ENCODE peak calls at places on chromosomes 13 and 19, in ten cellular contexts. One of them, this sample, is unnamed.
A peak's percentile ranks its signal among the peaks of the same experiment; 100 is the strongest.

GRCh38 chr13:113916330-113916815 is 52.5 kb upstream of the GAS6 start:
- DNase-seq in GM04503: no peak
- DNase-seq in fibroblast of gingiva: peak; percentile 89
- DNase-seq in EH: peak; percentile 47
- DNase-seq in AG08395: no peak
- DNase-seq in GDM1: no peak
- DNase-seq in activated gamma-delta T cell treated with Interleukin-2 at 50 U/mL for 16 hours: no peak
- DNase-seq in lower lobe of right lung: no peak
- DNase-seq in HAP-1: no peak
- DNase-seq in natural killer cell: no peak
- DNase-seq in this sample: no peak

GRCh38 chr13:83024955-83025594 is 857.2 kb downstream of the SLITRK1 start:
- DNase-seq in lower lobe of right lung: no peak
- DNase-seq in natural killer cell: no peak
- DNase-seq in HAP-1: no peak
- DNase-seq in AG08395: no peak
- DNase-seq in GDM1: no peak
- DNase-seq in activated gamma-delta T cell treated with Interleukin-2 at 50 U/mL for 16 hours: no peak
- DNase-seq in EH: peak; percentile 44
- DNase-seq in GM04503: no peak
- DNase-seq in fibroblast of gingiva: no peak
- DNase-seq in this sample: no peak

GRCh38 chr19:3450796-3451411 is 29.4 kb downstream of the SMIM24 start:
- DNase-seq in GM04503: peak; percentile 98
- DNase-seq in fibroblast of gingiva: peak; percentile 99
- DNase-seq in GDM1: no peak
- DNase-seq in HAP-1: no peak
- DNase-seq in activated gamma-delta T cell treated with Interleukin-2 at 50 U/mL for 16 hours: no peak
- DNase-seq in natural killer cell: no peak
- DNase-seq in lower lobe of right lung: peak; percentile 70
- DNase-seq in AG08395: peak; percentile 91
- DNase-seq in EH: peak; percentile 100
- DNase-seq in this sample: peak; percentile 94

GRCh38 chr19:6239401-6239844 is 40.4 kb downstream of the MLLT1 start:
- DNase-seq in AG08395: peak; percentile 66
- DNase-seq in HAP-1: no peak
- DNase-seq in EH: no peak
- DNase-seq in GDM1: no peak
- DNase-seq in natural killer cell: no peak
- DNase-seq in fibroblast of gingiva: peak; percentile 31
- DNase-seq in lower lobe of right lung: no peak
- DNase-seq in activated gamma-delta T cell treated with Interleukin-2 at 50 U/mL for 16 hours: no peak
- DNase-seq in GM04503: no peak
- DNase-seq in this sample: peak; percentile 82

GRCh38 chr19:39918183-39918651 is 16.2 kb downstream of the FCGBP start:
- DNase-seq in GDM1: no peak
- DNase-seq in HAP-1: no peak
- DNase-seq in lower lobe of right lung: no peak
- DNase-seq in activated gamma-delta T cell treated with Interleukin-2 at 50 U/mL for 16 hours: no peak
- DNase-seq in AG08395: no peak
- DNase-seq in EH: no peak
- DNase-seq in GM04503: no peak
- DNase-seq in fibroblast of gingiva: no peak
- DNase-seq in natural killer cell: no peak
- DNase-seq in this sample: no peak

GRCh38 chr19:54727562-54727961 is 3.3 kb downstream of the KIR3DL3 start:
- DNase-seq in HAP-1: no peak
- DNase-seq in GDM1: no peak
- DNase-seq in AG08395: no peak
- DNase-seq in EH: no peak
- DNase-seq in fibroblast of gingiva: no peak
- DNase-seq in GM04503: no peak
- DNase-seq in natural killer cell: no peak
- DNase-seq in lower lobe of right lung: no peak
- DNase-seq in activated gamma-delta T cell treated with Interleukin-2 at 50 U/mL for 16 hours: no peak
- DNase-seq in this sample: no peak

GRCh38 chr13:64041296-64041695 is 2625.6 kb upstream of the PCDH20 start:
- DNase-seq in fibroblast of gingiva: no peak
- DNase-seq in lower lobe of right lung: no peak
- DNase-seq in HAP-1: no peak
- DNase-seq in AG08395: no peak
- DNase-seq in GDM1: no peak
- DNase-seq in natural killer cell: no peak
- DNase-seq in GM04503: no peak
- DNase-seq in activated gamma-delta T cell treated with Interleukin-2 at 50 U/mL for 16 hours: no peak
- DNase-seq in EH: no peak
- DNase-seq in this sample: no peak

GRCh38 chr13:113585828-113586355 is 1.3 kb downstream of the TFDP1 start:
- DNase-seq in activated gamma-delta T cell treated with Interleukin-2 at 50 U/mL for 16 hours: no peak
- DNase-seq in GDM1: no peak
- DNase-seq in HAP-1: no peak
- DNase-seq in AG08395: no peak
- DNase-seq in EH: no peak
- DNase-seq in fibroblast of gingiva: no peak
- DNase-seq in lower lobe of right lung: peak; percentile 44
- DNase-seq in natural killer cell: no peak
- DNase-seq in GM04503: no peak
- DNase-seq in this sample: peak; percentile 30

GRCh38 chr19:17303167-17303939 is at the start of gene ABHD8:
- DNase-seq in activated gamma-delta T cell treated with Interleukin-2 at 50 U/mL for 16 hours: peak; percentile 92
- DNase-seq in EH: peak; percentile 92
- DNase-seq in natural killer cell: peak; percentile 95
- DNase-seq in AG08395: peak; percentile 98
- DNase-seq in lower lobe of right lung: peak; percentile 95
- DNase-seq in HAP-1: peak; percentile 84
- DNase-seq in GDM1: peak; percentile 90
- DNase-seq in GM04503: peak; percentile 46
- DNase-seq in fibroblast of gingiva: peak; percentile 94
- DNase-seq in this sample: peak; percentile 98

GRCh38 chr19:47523473-47523872 is 8.6 kb upstream of the NAPA start:
- DNase-seq in GDM1: no peak
- DNase-seq in fibroblast of gingiva: no peak
- DNase-seq in lower lobe of right lung: no peak
- DNase-seq in HAP-1: no peak
- DNase-seq in activated gamma-delta T cell treated with Interleukin-2 at 50 U/mL for 16 hours: no peak
- DNase-seq in GM04503: no peak
- DNase-seq in natural killer cell: no peak
- DNase-seq in EH: no peak
- DNase-seq in AG08395: no peak
- DNase-seq in this sample: no peak

GRCh38 chr19:32581704-32582164 is 744 bp downstream of the PDCD5 start:
- DNase-seq in GM04503: no peak
- DNase-seq in lower lobe of right lung: peak; percentile 49
- DNase-seq in HAP-1: no peak
- DNase-seq in natural killer cell: no peak
- DNase-seq in GDM1: no peak
- DNase-seq in EH: peak; percentile 53
- DNase-seq in fibroblast of gingiva: peak; percentile 42
- DNase-seq in AG08395: peak; percentile 11
- DNase-seq in activated gamma-delta T cell treated with Interleukin-2 at 50 U/mL for 16 hours: no peak
- DNase-seq in this sample: no peak

GRCh38 chr13:95258619-95259194 is 42.5 kb downstream of the ABCC4 start:
- DNase-seq in HAP-1: no peak
- DNase-seq in lower lobe of right lung: no peak
- DNase-seq in EH: no peak
- DNase-seq in fibroblast of gingiva: no peak
- DNase-seq in GDM1: no peak
- DNase-seq in activated gamma-delta T cell treated with Interleukin-2 at 50 U/mL for 16 hours: no peak
- DNase-seq in natural killer cell: no peak
- DNase-seq in GM04503: no peak
- DNase-seq in AG08395: no peak
- DNase-seq in this sample: no peak

GRCh38 chr19:2443116-2443784 is 13.5 kb downstream of the LMNB2 start:
- DNase-seq in activated gamma-delta T cell treated with Interleukin-2 at 50 U/mL for 16 hours: no peak
- DNase-seq in AG08395: no peak
- DNase-seq in EH: no peak
- DNase-seq in GM04503: no peak
- DNase-seq in GDM1: no peak
- DNase-seq in fibroblast of gingiva: no peak
- DNase-seq in lower lobe of right lung: no peak
- DNase-seq in HAP-1: no peak
- DNase-seq in natural killer cell: no peak
- DNase-seq in this sample: no peak

GRCh38 chr13:76720827-76721226 is 165.4 kb downstream of the KCTD12 start:
- DNase-seq in natural killer cell: no peak
- DNase-seq in AG08395: no peak
- DNase-seq in GM04503: no peak
- DNase-seq in fibroblast of gingiva: no peak
- DNase-seq in GDM1: peak; percentile 16
- DNase-seq in lower lobe of right lung: no peak
- DNase-seq in activated gamma-delta T cell treated with Interleukin-2 at 50 U/mL for 16 hours: no peak
- DNase-seq in EH: no peak
- DNase-seq in HAP-1: no peak
- DNase-seq in this sample: no peak

GRCh38 chr19:10760268-10760944 is 42.5 kb downstream of the DNM2 start:
- DNase-seq in activated gamma-delta T cell treated with Interleukin-2 at 50 U/mL for 16 hours: peak; percentile 18
- DNase-seq in GDM1: no peak
- DNase-seq in fibroblast of gingiva: no peak
- DNase-seq in HAP-1: no peak
- DNase-seq in GM04503: no peak
- DNase-seq in natural killer cell: peak; percentile 33
- DNase-seq in lower lobe of right lung: no peak
- DNase-seq in AG08395: peak; percentile 26
- DNase-seq in EH: peak; percentile 47
- DNase-seq in this sample: no peak

GRCh38 chr13:46229251-46229650 is 17.5 kb downstream of the LRRC63 start:
- DNase-seq in lower lobe of right lung: no peak
- DNase-seq in AG08395: no peak
- DNase-seq in HAP-1: no peak
- DNase-seq in fibroblast of gingiva: no peak
- DNase-seq in GDM1: no peak
- DNase-seq in EH: no peak
- DNase-seq in GM04503: no peak
- DNase-seq in natural killer cell: no peak
- DNase-seq in activated gamma-delta T cell treated with Interleukin-2 at 50 U/mL for 16 hours: no peak
- DNase-seq in this sample: no peak

GRCh38 chr19:15432629-15433518 is 14.1 kb upstream of the AKAP8L start:
- DNase-seq in GM04503: peak; percentile 47
- DNase-seq in HAP-1: peak; percentile 73
- DNase-seq in fibroblast of gingiva: peak; percentile 92
- DNase-seq in lower lobe of right lung: peak; percentile 95
- DNase-seq in natural killer cell: peak; percentile 90
- DNase-seq in GDM1: peak; percentile 86
- DNase-seq in EH: peak; percentile 89
- DNase-seq in activated gamma-delta T cell treated with Interleukin-2 at 50 U/mL for 16 hours: peak; percentile 92
- DNase-seq in AG08395: peak; percentile 98
- DNase-seq in this sample: peak; percentile 98

GRCh38 chr19:468587-469256 is 7.9 kb upstream of the SHC2 start:
- DNase-seq in GDM1: no peak
- DNase-seq in EH: no peak
- DNase-seq in fibroblast of gingiva: no peak
- DNase-seq in HAP-1: no peak
- DNase-seq in natural killer cell: no peak
- DNase-seq in lower lobe of right lung: no peak
- DNase-seq in activated gamma-delta T cell treated with Interleukin-2 at 50 U/mL for 16 hours: no peak
- DNase-seq in AG08395: no peak
- DNase-seq in GM04503: no peak
- DNase-seq in this sample: no peak

GRCh38 chr19:32876236-32876918 is 6.8 kb upstream of the SLC7A9 start:
- DNase-seq in AG08395: no peak
- DNase-seq in GDM1: no peak
- DNase-seq in activated gamma-delta T cell treated with Interleukin-2 at 50 U/mL for 16 hours: no peak
- DNase-seq in lower lobe of right lung: no peak
- DNase-seq in natural killer cell: no peak
- DNase-seq in EH: no peak
- DNase-seq in HAP-1: no peak
- DNase-seq in fibroblast of gingiva: no peak
- DNase-seq in GM04503: no peak
- DNase-seq in this sample: no peak

GRCh38 chr13:35479223-35479536 is 2.7 kb upstream of the MAB21L1 start:
- DNase-seq in AG08395: no peak
- DNase-seq in EH: peak; percentile 73
- DNase-seq in activated gamma-delta T cell treated with Interleukin-2 at 50 U/mL for 16 hours: no peak
- DNase-seq in fibroblast of gingiva: peak; percentile 74
- DNase-seq in natural killer cell: no peak
- DNase-seq in HAP-1: peak; percentile 86
- DNase-seq in lower lobe of right lung: no peak
- DNase-seq in GM04503: no peak
- DNase-seq in GDM1: no peak
- DNase-seq in this sample: no peak

GRCh38 chr19:18089726-18090125 is 3.0 kb upstream of the IL12RB1 start:
- DNase-seq in lower lobe of right lung: no peak
- DNase-seq in natural killer cell: no peak
- DNase-seq in GM04503: no peak
- DNase-seq in AG08395: no peak
- DNase-seq in EH: no peak
- DNase-seq in HAP-1: no peak
- DNase-seq in activated gamma-delta T cell treated with Interleukin-2 at 50 U/mL for 16 hours: no peak
- DNase-seq in GDM1: no peak
- DNase-seq in fibroblast of gingiva: no peak
- DNase-seq in this sample: no peak

GRCh38 chr13:41107104-41107571 is 25.5 kb downstream of the KBTBD6 start:
- DNase-seq in GDM1: no peak
- DNase-seq in fibroblast of gingiva: no peak
- DNase-seq in EH: no peak
- DNase-seq in activated gamma-delta T cell treated with Interleukin-2 at 50 U/mL for 16 hours: no peak
- DNase-seq in natural killer cell: no peak
- DNase-seq in AG08395: no peak
- DNase-seq in HAP-1: no peak
- DNase-seq in lower lobe of right lung: no peak
- DNase-seq in GM04503: no peak
- DNase-seq in this sample: no peak

GRCh38 chr19:31231181-31231580 is 118.1 kb downstream of the TSHZ3 start:
- DNase-seq in AG08395: no peak
- DNase-seq in EH: peak; percentile 41
- DNase-seq in activated gamma-delta T cell treated with Interleukin-2 at 50 U/mL for 16 hours: no peak
- DNase-seq in natural killer cell: no peak
- DNase-seq in GDM1: no peak
- DNase-seq in lower lobe of right lung: no peak
- DNase-seq in GM04503: no peak
- DNase-seq in HAP-1: no peak
- DNase-seq in fibroblast of gingiva: no peak
- DNase-seq in this sample: no peak

GRCh38 chr19:45554481-45554880 is 30.1 kb downstream of the OPA3 start:
- DNase-seq in EH: no peak
- DNase-seq in AG08395: peak; percentile 10
- DNase-seq in activated gamma-delta T cell treated with Interleukin-2 at 50 U/mL for 16 hours: no peak
- DNase-seq in natural killer cell: no peak
- DNase-seq in lower lobe of right lung: no peak
- DNase-seq in GM04503: no peak
- DNase-seq in fibroblast of gingiva: no peak
- DNase-seq in GDM1: no peak
- DNase-seq in HAP-1: no peak
- DNase-seq in this sample: no peak

GRCh38 chr13:77810891-77811290 is 107.7 kb downstream of the EDNRB start:
- DNase-seq in natural killer cell: no peak
- DNase-seq in AG08395: no peak
- DNase-seq in GDM1: no peak
- DNase-seq in GM04503: no peak
- DNase-seq in fibroblast of gingiva: no peak
- DNase-seq in EH: no peak
- DNase-seq in lower lobe of right lung: no peak
- DNase-seq in activated gamma-delta T cell treated with Interleukin-2 at 50 U/mL for 16 hours: no peak
- DNase-seq in HAP-1: no peak
- DNase-seq in this sample: no peak

GRCh38 chr13:95204231-95204765 is 97.0 kb downstream of the ABCC4 start:
- DNase-seq in AG08395: no peak
- DNase-seq in fibroblast of gingiva: no peak
- DNase-seq in EH: no peak
- DNase-seq in lower lobe of right lung: no peak
- DNase-seq in activated gamma-delta T cell treated with Interleukin-2 at 50 U/mL for 16 hours: no peak
- DNase-seq in GM04503: no peak
- DNase-seq in GDM1: peak; percentile 14
- DNase-seq in HAP-1: no peak
- DNase-seq in natural killer cell: no peak
- DNase-seq in this sample: no peak

GRCh38 chr13:32903720-32904119 is 112.5 kb upstream of the KL start:
- DNase-seq in GM04503: no peak
- DNase-seq in AG08395: no peak
- DNase-seq in natural killer cell: no peak
- DNase-seq in EH: no peak
- DNase-seq in lower lobe of right lung: no peak
- DNase-seq in fibroblast of gingiva: no peak
- DNase-seq in HAP-1: no peak
- DNase-seq in GDM1: no peak
- DNase-seq in activated gamma-delta T cell treated with Interleukin-2 at 50 U/mL for 16 hours: no peak
- DNase-seq in this sample: no peak

GRCh38 chr13:33280923-33281322 is 4.6 kb downstream of the STARD13 start:
- DNase-seq in lower lobe of right lung: no peak
- DNase-seq in GM04503: no peak
- DNase-seq in AG08395: no peak
- DNase-seq in natural killer cell: no peak
- DNase-seq in HAP-1: no peak
- DNase-seq in fibroblast of gingiva: peak; percentile 24
- DNase-seq in GDM1: no peak
- DNase-seq in activated gamma-delta T cell treated with Interleukin-2 at 50 U/mL for 16 hours: no peak
- DNase-seq in EH: peak; percentile 43
- DNase-seq in this sample: no peak